ENCODE peak calls at places on chromosomes 4 and X, in nine cellular contexts. H, M, W, Z, Q, T, O, N and J are unnamed samples.

GRCh38 chr4:754221-755120 is 48.8 kb downstream of the PCGF3 start:
- DNase-seq in H (no peak), M (no peak), W (no peak), Z (no peak), Q (no peak), T (no peak), O (no peak), N (no peak), J (no peak)

GRCh38 chrX:85993539-85994197 is 53.7 kb downstream of the CHM start:
- DNase-seq in H (no peak), M (no peak), W (peak), Z (no peak), Q (no peak), T (no peak), O (no peak), N (no peak), J (no peak)

GRCh38 chr4:140252742-140253555 is 99.0 kb upstream of the MAML3 start:
- DNase-seq in H (peak), M (peak), W (peak), Z (peak), Q (peak), T (peak), O (peak), N (peak), J (no peak)

GRCh38 chrX:69506617-69507499 is 2.7 kb downstream of the NALF2 start:
- DNase-seq in H (no peak), M (no peak), W (peak), Z (peak), Q (no peak), T (no peak), O (peak), N (no peak), J (no peak)

GRCh38 chrX:15170927-15171326 is 99.0 kb downstream of the ASB9 start:
- DNase-seq in H (no peak), M (no peak), W (no peak), Z (no peak), Q (no peak), T (no peak), O (no peak), N (no peak), J (no peak)

GRCh38 chr4:111689214-111689613 is 456.0 kb upstream of the FAM241A start:
- DNase-seq in H (no peak), M (no peak), W (peak), Z (no peak), Q (no peak), T (no peak), O (peak), N (no peak), J (no peak)

GRCh38 chr4:185344743-185345538 is 50.8 kb downstream of the LRP2BP start:
- DNase-seq in H (no peak), M (no peak), W (no peak), Z (no peak), Q (no peak), T (no peak), O (no peak), N (peak), J (no peak)

GRCh38 chr4:3065551-3065950 is 8.8 kb downstream of the HTT-AS start:
- DNase-seq in H (no peak), M (no peak), W (no peak), Z (no peak), Q (no peak), T (no peak), O (no peak), N (no peak), J (no peak)

GRCh38 chr4:67700874-67701850 is at the start of gene UBA6:
- DNase-seq in H (peak), M (peak), W (peak), Z (peak), Q (peak), T (peak), O (peak), N (peak), J (peak)

GRCh38 chr4:6967846-6968340 is 58.3 kb downstream of the TBC1D14 start:
- DNase-seq in H (peak), M (no peak), W (no peak), Z (no peak), Q (no peak), T (no peak), O (no peak), N (no peak), J (no peak)

GRCh38 chr4:150010525-150011126 is 67.6 kb upstream of the DCLK2 start:
- DNase-seq in H (no peak), M (no peak), W (peak), Z (no peak), Q (peak), T (peak), O (peak), N (peak), J (no peak)

GRCh38 chr4:53089940-53090729 is 228.0 kb downstream of the RASL11B start:
- DNase-seq in H (no peak), M (no peak), W (peak), Z (no peak), Q (no peak), T (no peak), O (peak), N (no peak), J (no peak)